ENCODE peak calls at places on chromosomes 16 and 17, in five cellular contexts. R, E, N, B and P are unnamed samples.

GRCh38 chr16:8962393-8963009 is 1.2 kb downstream of the USP7 start:
- DNase-seq in R (no peak), E (peak), N (peak), B (peak), P (peak)

GRCh38 chr16:69324585-69325253 is 5.7 kb downstream of the PDF start:
- DNase-seq in B (no peak), E (no peak), N (no peak), R (no peak), P (no peak)

GRCh38 chr16:67481561-67482259 is 753 bp upstream of the ATP6V0D1 start:
- DNase-seq in R (peak), N (peak), B (no peak), E (no peak), P (no peak)

GRCh38 chr17:66900126-66901010 is 64.1 kb upstream of the CACNG4 start:
- DNase-seq in B (no peak), N (no peak), R (peak), E (peak), P (peak)

GRCh38 chr17:44132275-44132821 is 8.9 kb upstream of the HDAC5 start:
- DNase-seq in E (no peak), N (no peak), B (no peak), R (no peak), P (no peak)

GRCh38 chr16:48501516-48502377 is 108.2 kb downstream of the N4BP1 start:
- DNase-seq in E (no peak), R (no peak), N (no peak), B (no peak), P (peak)

GRCh38 chr16:59697746-59698145 is 963.6 kb upstream of the GOT2 start:
- DNase-seq in N (no peak), B (no peak), R (peak), E (no peak), P (peak)

GRCh38 chr17:78674156-78674555 is 97.0 kb upstream of the DNAH17 start:
- DNase-seq in N (no peak), R (no peak), B (no peak), E (no peak), P (no peak)

GRCh38 chr16:85202631-85203461 is 90.6 kb upstream of the CIBAR2 start:
- DNase-seq in R (peak), E (no peak), B (no peak), N (no peak), P (peak)

GRCh38 chr17:869567-870530 is 87.7 kb downstream of the MRM3 start:
- DNase-seq in B (no peak), E (peak), R (peak), N (no peak), P (peak)

GRCh38 chr17:31495049-31495885 is 103.8 kb downstream of the RAB11FIP4 start:
- DNase-seq in N (no peak), R (no peak), B (peak), E (peak), P (no peak)

GRCh38 chr16:8620535-8620934 is 963 bp upstream of the METTL22 start:
- DNase-seq in B (no peak), N (no peak), E (peak), R (peak), P (peak)

GRCh38 chr16:89248196-89249005 is 30.9 kb downstream of the ZNF778 start:
- DNase-seq in R (no peak), B (no peak), E (no peak), N (peak), P (no peak)

GRCh38 chr16:74608944-74609343 is 2.0 kb upstream of the GLG1 start:
- DNase-seq in E (no peak), B (no peak), N (peak), R (no peak), P (no peak)

GRCh38 chr17:36932383-36933173 is 4.7 kb upstream of the LHX1 start:
- DNase-seq in N (no peak), B (no peak), E (no peak), R (no peak), P (no peak)
- H3K4me3 ChIP-seq in N (peak), B (no peak), E (no peak), R (no peak), P (no peak)

GRCh38 chr17:58005728-58006562 is 1.1 kb downstream of the SRSF1 start:
- DNase-seq in R (no peak), N (peak), E (no peak), B (no peak), P (peak)

GRCh38 chr17:58002558-58002957 is 4.5 kb downstream of the SRSF1 start:
- DNase-seq in N (no peak), R (no peak), E (no peak), B (no peak), P (no peak)

GRCh38 chr17:58005031-58005727 is 1.9 kb downstream of the SRSF1 start:
- DNase-seq in B (no peak), E (peak), N (no peak), R (peak), P (no peak)

GRCh38 chr17:58002973-58003372 is 4.1 kb downstream of the SRSF1 start:
- DNase-seq in R (no peak), B (no peak), N (no peak), E (no peak), P (no peak)

DNA sequence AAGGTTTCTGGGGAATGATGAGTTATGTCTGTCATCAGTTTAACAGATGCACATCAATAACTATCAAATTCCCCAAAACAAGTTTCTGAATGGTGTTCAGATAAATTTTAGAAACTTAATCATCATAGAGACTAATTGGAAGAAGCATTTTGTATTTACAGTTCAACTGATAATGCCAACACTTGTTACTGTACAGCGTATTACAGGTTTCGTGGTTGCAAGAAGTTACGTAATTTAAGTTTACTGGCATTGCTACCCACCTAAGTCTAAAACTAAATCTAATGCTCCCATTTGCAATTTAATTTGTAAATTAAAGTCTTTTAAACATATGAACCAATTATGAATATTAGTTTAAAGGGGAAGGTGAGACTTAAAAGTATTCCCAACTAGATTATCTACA is 3.0 kb downstream of the SRSF1 start:
- DNase-seq in R (no peak), B (no peak), E (no peak), N (no peak), P (no peak)
- H3K4me3 ChIP-seq in R (no peak), B (no peak), E (no peak), N (peak), P (no peak)

GRCh38 chr17:80948961-80949450 is 42.6 kb upstream of the CHMP6 start:
- DNase-seq in E (no peak), B (no peak), N (no peak), R (no peak), P (no peak)
- H3K4me3 ChIP-seq in E (no peak), B (no peak), N (no peak), R (no peak), P (no peak)

DNA sequence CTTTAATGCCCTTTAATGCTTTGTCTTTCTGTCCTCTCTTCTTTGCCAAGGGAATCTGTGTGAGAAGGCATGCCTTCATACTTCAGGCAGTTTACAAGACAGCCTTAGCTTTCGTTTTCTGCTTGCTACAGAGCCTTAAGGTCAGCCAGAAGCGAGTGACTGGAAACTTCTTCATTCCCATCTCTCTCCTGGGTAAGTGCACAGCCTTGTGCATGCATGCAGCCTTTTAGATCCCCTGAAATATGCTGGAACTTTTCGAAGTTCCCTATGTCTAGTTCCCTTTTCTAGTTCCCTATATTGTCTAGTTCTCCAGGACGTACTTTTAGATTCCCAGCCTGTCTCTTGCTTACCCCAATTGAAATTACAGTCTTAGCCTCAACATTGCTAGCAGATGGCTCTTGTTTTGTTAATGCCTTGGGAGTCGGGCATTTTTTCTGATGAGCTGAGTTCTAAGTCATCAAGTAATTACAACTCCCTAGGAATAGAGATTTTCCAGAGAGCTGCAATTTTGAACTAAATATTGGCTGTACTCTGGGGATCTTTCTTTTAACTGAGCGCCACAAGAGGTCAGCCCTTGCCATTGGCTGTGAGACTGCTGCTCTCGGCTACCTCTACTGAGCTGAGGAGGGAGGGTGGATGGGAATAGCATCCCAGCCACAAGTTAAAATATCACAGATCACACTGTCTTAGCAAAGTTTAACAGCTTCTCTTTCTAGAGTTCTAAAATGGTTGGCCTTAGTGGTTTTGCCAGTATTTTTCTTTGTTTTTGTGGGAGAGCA is 22.7 kb upstream of the PPM1D start:
- DNase-seq in N (no peak), B (no peak), E (no peak), R (peak), P (peak)
- H3K4me3 ChIP-seq in N (peak), B (peak), E (no peak), R (peak), P (peak)

DNA sequence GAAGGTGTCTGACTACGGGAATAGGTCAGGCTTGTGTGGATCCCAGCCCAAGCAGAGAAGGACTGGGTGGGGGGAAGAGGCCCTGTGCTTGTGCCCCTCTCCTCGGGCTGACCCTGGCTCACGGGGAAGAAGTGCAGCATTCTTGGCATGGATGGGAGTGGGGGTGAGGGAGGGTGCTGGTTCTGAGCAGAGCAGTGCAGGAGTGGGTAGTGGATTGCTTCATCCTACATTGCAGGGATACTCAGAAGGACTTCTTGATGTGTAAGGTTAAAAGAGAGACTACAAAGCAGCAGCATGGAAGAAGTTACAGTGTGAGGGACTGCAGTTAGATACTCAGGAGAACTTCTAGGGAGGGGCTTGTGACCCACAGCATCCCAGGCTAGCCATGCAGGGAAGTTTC is 2.1 kb downstream of the ARHGAP23 start:
- DNase-seq in B (no peak), E (no peak), N (no peak), R (peak), P (peak)
- H3K4me3 ChIP-seq in B (no peak), E (no peak), N (no peak), R (no peak), P (peak)

DNA sequence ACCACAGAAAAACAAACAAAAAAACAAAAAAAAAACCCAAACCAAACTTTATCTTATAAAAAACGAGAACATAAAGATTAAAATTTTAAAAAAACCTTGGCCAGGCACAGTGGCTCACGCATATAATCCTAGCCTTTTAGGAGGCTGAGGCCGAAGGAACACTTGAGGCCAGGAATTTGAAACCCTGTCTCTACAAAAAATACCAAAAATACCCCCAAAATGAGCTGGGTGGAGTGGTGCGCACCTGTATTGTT is 11.5 kb downstream of the SUPT4H1 start:
- DNase-seq in B (no peak), N (no peak), R (no peak), E (no peak), P (no peak)
- H3K4me3 ChIP-seq in B (peak), N (peak), R (no peak), E (no peak), P (no peak)

GRCh38 chr17:75261336-75262111 is at the start of the genes GGA3 and MRPS7:
- DNase-seq in N (peak), E (peak), B (peak), R (peak), P (peak)

GRCh38 chr17:75262112-75262606 is 480 bp downstream of the MRPS7 start:
- DNase-seq in B (no peak), R (no peak), N (no peak), E (peak), P (no peak)

GRCh38 chr17:75265614-75266314 is 4.1 kb downstream of the MRPS7 start:
- DNase-seq in R (no peak), E (no peak), N (no peak), B (no peak), P (no peak)

GRCh38 chr17:75260679-75261335 is 599 bp downstream of the GGA3 start:
- DNase-seq in R (peak), E (peak), N (no peak), B (no peak), P (peak)

DNA sequence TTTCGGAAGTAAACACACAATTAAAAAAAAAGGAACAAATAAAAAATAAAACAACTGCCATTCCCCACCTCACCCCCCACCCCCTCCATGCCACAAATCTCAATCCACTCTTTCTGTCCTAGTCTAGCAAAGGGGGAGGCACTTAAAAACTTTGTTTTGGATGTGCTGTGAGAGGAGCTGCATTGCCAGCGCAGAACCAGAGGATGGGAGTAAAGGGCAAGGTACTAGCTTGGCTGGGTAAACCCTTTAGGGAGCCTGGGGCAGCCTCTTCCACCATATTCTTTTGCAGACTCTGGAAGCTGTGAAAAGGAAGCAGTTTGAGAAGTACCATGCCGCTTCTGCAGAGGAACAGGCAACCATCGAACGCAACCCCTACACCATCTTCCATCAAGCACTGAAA is 1.4 kb downstream of the MRPS7 start:
- DNase-seq in E (no peak), R (no peak), N (no peak), B (no peak), P (no peak)
- H3K4me3 ChIP-seq in E (peak), R (no peak), N (peak), B (no peak), P (no peak)

GRCh38 chr16:28308794-28309535 is 16.6 kb downstream of the SBK1 start:
- DNase-seq in N (no peak), E (no peak), B (no peak), R (no peak), P (no peak)
- H3K4me3 ChIP-seq in N (no peak), E (no peak), B (no peak), R (no peak), P (no peak)

DNA sequence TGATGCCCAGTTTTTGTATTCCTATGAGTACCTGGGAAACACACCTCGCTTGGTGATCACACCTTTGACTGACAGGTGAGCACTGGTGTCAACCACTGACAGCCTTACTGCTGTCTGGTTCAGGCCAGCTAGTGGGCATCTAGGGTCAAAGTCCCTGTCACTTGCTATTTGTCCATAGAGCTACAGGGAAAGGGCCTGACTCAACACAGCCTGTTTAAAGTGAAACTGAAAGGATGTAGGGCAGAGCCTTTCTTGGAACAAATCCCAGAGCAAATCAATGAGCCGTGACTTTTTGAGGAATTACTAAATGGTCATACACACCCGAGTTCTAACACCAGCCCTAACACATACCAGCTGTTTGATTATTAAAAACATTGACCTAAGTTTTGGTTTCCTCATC is 106.8 kb downstream of the DNAH9 start:
- DNase-seq in B (no peak), E (no peak), R (no peak), N (no peak), P (peak)
- H3K4me3 ChIP-seq in B (no peak), E (no peak), R (no peak), N (no peak), P (no peak)

DNA sequence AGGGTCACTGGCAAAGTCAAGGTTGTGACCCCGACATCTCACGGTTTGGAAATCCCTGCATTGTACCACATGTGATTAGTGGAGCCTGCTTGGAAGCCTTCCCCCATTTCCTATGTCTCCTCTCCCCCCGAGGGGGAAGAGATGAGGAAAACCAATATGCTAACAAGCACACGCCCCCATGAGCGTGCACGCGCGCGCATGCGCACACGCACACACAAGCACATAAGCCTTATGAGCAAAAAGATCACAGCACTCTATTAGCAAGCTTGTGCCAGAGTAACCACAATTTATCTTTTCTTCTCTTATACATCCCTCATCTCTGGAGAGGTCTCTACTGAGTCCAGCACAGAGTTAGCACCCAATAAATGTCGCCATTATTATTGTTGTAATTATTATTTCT is 31.8 kb upstream of the MMP2 start:
- DNase-seq in B (no peak), R (no peak), N (no peak), E (no peak), P (no peak)
- H3K4me3 ChIP-seq in B (no peak), R (no peak), N (no peak), E (no peak), P (no peak)